ENCODE peak calls at places on chromosomes 7 and 10, in six cellular contexts. One of them, this sample, is unnamed.

GRCh38 chr10:11522821-11523245 is 88.6 kb downstream of the USP6NL start:
- DNase-seq in stomach: no peak
- DNase-seq in A549: no peak
- DNase-seq in esophagus muscularis mucosa: no peak
- DNase-seq in suprapubic skin: no peak
- DNase-seq in GM12878: no peak
- DNase-seq in this sample: no peak

GRCh38 chr7:79872171-79872570 is 262.5 kb upstream of the GNAI1 start:
- DNase-seq in A549: no peak
- DNase-seq in stomach: no peak
- DNase-seq in suprapubic skin: no peak
- DNase-seq in GM12878: no peak
- DNase-seq in esophagus muscularis mucosa: no peak
- DNase-seq in this sample: no peak

GRCh38 chr10:11411926-11412545 is 199.4 kb downstream of the USP6NL start:
- DNase-seq in GM12878: no peak
- DNase-seq in A549: no peak
- DNase-seq in suprapubic skin: no peak
- DNase-seq in esophagus muscularis mucosa: no peak
- DNase-seq in stomach: no peak
- DNase-seq in this sample: no peak

GRCh38 chr7:6482743-6483119 is 35.0 kb upstream of the DAGLB start:
- DNase-seq in A549: no peak
- DNase-seq in esophagus muscularis mucosa: no peak
- DNase-seq in suprapubic skin: no peak
- DNase-seq in stomach: no peak
- DNase-seq in GM12878: no peak
- DNase-seq in this sample: no peak

GRCh38 chr7:39733881-39734571 is 110.7 kb downstream of the RALA start:
- DNase-seq in A549: no peak
- DNase-seq in GM12878: no peak
- DNase-seq in esophagus muscularis mucosa: no peak
- DNase-seq in stomach: no peak
- DNase-seq in suprapubic skin: no peak
- DNase-seq in this sample: no peak

GRCh38 chr10:10160821-10161312 is 856.8 kb upstream of the CELF2 start:
- DNase-seq in stomach: no peak
- DNase-seq in A549: no peak
- DNase-seq in GM12878: no peak
- DNase-seq in esophagus muscularis mucosa: no peak
- DNase-seq in suprapubic skin: no peak
- DNase-seq in this sample: no peak

GRCh38 chr10:5812283-5813090 is 747 bp downstream of the GDI2 start:
- DNase-seq in esophagus muscularis mucosa: no peak
- DNase-seq in stomach: peak; percentile 58
- DNase-seq in GM12878: no peak
- DNase-seq in A549: peak; percentile 36
- DNase-seq in suprapubic skin: peak; percentile 77
- DNase-seq in this sample: peak; percentile 40

GRCh38 chr7:7272294-7272693 is 90.0 kb downstream of the C1GALT1 start:
- DNase-seq in suprapubic skin: no peak
- DNase-seq in esophagus muscularis mucosa: no peak
- DNase-seq in A549: no peak
- DNase-seq in stomach: no peak
- DNase-seq in GM12878: no peak
- DNase-seq in this sample: no peak

GRCh38 chr7:123709525-123709924 is 39.3 kb downstream of the WASL start:
- DNase-seq in suprapubic skin: no peak
- DNase-seq in A549: no peak
- DNase-seq in esophagus muscularis mucosa: no peak
- DNase-seq in stomach: no peak
- DNase-seq in GM12878: no peak
- DNase-seq in this sample: no peak

DNA sequence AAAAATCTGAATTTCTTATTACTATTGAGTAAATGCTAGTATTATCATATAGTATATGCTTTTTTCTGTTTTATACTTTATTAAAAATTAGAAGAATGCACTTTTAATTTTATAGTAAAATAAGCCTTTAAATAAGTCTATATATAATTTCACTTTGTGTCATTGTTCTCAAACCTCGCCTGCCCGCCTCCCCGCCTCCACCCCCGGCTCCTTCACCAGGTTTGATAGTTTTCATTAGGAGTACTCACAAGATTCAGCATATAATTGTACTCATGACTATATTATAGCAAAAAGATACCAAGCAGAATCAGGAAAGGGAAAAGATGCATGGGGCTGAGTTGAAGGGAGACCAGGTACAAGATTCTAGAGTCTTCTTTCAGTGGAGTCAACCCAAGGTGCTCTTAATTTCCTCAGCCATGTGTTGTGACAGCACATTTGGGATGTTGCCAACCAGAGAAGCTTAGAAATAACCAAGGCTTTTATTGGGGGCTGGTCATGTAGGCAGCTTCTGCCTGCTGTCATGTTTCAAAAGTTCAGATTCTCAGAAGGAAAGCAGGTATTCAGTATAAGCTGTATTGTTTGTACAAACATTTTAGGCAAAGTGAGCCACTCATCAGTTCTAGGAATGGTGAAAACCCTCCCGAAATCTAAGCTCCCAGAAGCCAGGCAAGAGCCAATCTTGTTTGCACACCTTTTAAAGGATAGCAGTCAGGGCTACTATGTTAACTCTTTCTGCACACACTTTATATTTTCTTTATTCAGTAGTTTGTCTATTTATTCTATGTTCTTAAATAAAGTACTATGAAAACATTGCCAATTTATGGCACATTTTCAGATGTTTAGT is 12.3 kb downstream of the NHLRC2 start:
- DNase-seq in esophagus muscularis mucosa: no peak
- DNase-seq in GM12878: no peak
- DNase-seq in suprapubic skin: no peak
- DNase-seq in stomach: no peak
- DNase-seq in A549: no peak
- DNase-seq in this sample: no peak
- TF ChIP-seq EP300 in esophagus muscularis mucosa: no peak
- TF ChIP-seq EP300 in GM12878: no peak
- TF ChIP-seq EP300 in suprapubic skin: no peak
- TF ChIP-seq EP300 in stomach: no peak
- TF ChIP-seq EP300 in A549: no peak
- TF ChIP-seq EP300 in this sample: no peak

GRCh38 chr10:36888925-36889573 is 236.3 kb upstream of the ANKRD30A start:
- DNase-seq in A549: peak; percentile 7
- DNase-seq in stomach: peak; percentile 42
- DNase-seq in suprapubic skin: no peak
- DNase-seq in esophagus muscularis mucosa: no peak
- DNase-seq in GM12878: no peak
- DNase-seq in this sample: no peak
- TF ChIP-seq EP300 in A549: no peak
- TF ChIP-seq EP300 in stomach: no peak
- TF ChIP-seq EP300 in suprapubic skin: no peak
- TF ChIP-seq EP300 in esophagus muscularis mucosa: no peak
- TF ChIP-seq EP300 in GM12878: no peak
- TF ChIP-seq EP300 in this sample: no peak

GRCh38 chr7:142568430-142569097 is 180.7 kb upstream of the PRSS1 start:
- DNase-seq in A549: peak; percentile 72
- DNase-seq in GM12878: no peak
- DNase-seq in suprapubic skin: no peak
- DNase-seq in esophagus muscularis mucosa: no peak
- DNase-seq in stomach: no peak
- DNase-seq in this sample: no peak
- TF ChIP-seq EP300 in A549: no peak
- TF ChIP-seq EP300 in GM12878: no peak
- TF ChIP-seq EP300 in suprapubic skin: no peak
- TF ChIP-seq EP300 in esophagus muscularis mucosa: no peak
- TF ChIP-seq EP300 in stomach: no peak
- TF ChIP-seq EP300 in this sample: no peak

GRCh38 chr10:3455385-3456334 is 283.1 kb upstream of the PITRM1 start:
- DNase-seq in GM12878: no peak
- DNase-seq in suprapubic skin: no peak
- DNase-seq in stomach: no peak
- DNase-seq in A549: no peak
- DNase-seq in esophagus muscularis mucosa: no peak
- DNase-seq in this sample: no peak

GRCh38 chr10:3451516-3452185 is 279.1 kb upstream of the PITRM1 start:
- DNase-seq in A549: no peak
- DNase-seq in stomach: no peak
- DNase-seq in suprapubic skin: no peak
- DNase-seq in GM12878: no peak
- DNase-seq in esophagus muscularis mucosa: no peak
- DNase-seq in this sample: no peak

GRCh38 chr10:3452234-3452633 is 279.7 kb upstream of the PITRM1 start:
- DNase-seq in stomach: no peak
- DNase-seq in suprapubic skin: no peak
- DNase-seq in GM12878: no peak
- DNase-seq in A549: no peak
- DNase-seq in esophagus muscularis mucosa: no peak
- DNase-seq in this sample: no peak

GRCh38 chr10:3452683-3453388 is 280.3 kb upstream of the PITRM1 start:
- DNase-seq in A549: no peak
- DNase-seq in esophagus muscularis mucosa: no peak
- DNase-seq in GM12878: no peak
- DNase-seq in stomach: no peak
- DNase-seq in suprapubic skin: no peak
- DNase-seq in this sample: no peak
- TF ChIP-seq EP300 in A549: no peak
- TF ChIP-seq EP300 in esophagus muscularis mucosa: peak; percentile 64
- TF ChIP-seq EP300 in GM12878: no peak
- TF ChIP-seq EP300 in stomach: no peak
- TF ChIP-seq EP300 in suprapubic skin: no peak
- TF ChIP-seq EP300 in this sample: no peak

DNA sequence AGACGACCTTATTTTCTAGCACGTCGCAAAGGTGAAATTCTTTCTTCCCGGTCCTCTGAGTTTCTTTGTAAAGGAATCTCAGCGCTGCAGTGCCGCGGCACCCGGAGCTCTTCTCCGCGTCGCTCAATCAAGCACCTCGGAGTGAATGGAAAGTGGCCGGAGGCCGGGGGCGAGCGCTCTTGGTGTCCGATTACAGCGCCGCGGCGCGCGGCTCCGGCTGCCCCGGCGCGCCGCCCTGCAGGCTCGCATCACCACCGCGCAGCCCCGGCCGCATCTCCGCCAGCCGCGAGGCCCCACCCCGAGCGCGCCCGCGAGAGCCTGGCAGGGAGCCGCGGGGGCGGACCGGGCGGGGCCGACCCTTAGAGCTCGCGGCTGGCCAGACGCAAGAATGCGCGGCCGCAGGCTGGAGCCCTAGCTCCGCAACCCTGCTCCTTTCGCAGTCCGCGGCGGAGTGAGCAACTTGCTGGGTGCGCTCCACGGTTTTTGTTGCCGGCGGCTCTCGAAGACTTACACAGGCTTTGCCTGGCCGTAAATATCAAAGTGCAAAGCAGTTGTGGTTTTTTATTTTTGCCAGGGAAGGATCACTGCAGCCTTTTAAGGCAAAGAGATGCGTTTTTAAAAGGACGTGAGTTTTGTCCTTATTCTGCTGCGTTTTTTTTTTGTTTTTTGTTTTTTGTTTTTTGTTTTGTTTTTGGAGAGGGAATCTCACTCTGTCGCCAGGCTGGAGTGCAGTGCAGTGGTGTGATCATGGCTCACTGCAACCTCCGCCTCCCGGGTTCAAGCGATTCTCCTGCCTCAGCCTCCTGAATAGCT is at the start of gene SEMA3C:
- DNase-seq in esophagus muscularis mucosa: peak; percentile 95
- DNase-seq in A549: peak; percentile 70
- DNase-seq in stomach: peak; percentile 94
- DNase-seq in suprapubic skin: peak; percentile 90
- DNase-seq in GM12878: no peak
- DNase-seq in this sample: peak; percentile 89
- TF ChIP-seq EP300 in esophagus muscularis mucosa: no peak
- TF ChIP-seq EP300 in A549: no peak
- TF ChIP-seq EP300 in stomach: no peak
- TF ChIP-seq EP300 in suprapubic skin: no peak
- TF ChIP-seq EP300 in GM12878: no peak
- TF ChIP-seq EP300 in this sample: no peak

DNA sequence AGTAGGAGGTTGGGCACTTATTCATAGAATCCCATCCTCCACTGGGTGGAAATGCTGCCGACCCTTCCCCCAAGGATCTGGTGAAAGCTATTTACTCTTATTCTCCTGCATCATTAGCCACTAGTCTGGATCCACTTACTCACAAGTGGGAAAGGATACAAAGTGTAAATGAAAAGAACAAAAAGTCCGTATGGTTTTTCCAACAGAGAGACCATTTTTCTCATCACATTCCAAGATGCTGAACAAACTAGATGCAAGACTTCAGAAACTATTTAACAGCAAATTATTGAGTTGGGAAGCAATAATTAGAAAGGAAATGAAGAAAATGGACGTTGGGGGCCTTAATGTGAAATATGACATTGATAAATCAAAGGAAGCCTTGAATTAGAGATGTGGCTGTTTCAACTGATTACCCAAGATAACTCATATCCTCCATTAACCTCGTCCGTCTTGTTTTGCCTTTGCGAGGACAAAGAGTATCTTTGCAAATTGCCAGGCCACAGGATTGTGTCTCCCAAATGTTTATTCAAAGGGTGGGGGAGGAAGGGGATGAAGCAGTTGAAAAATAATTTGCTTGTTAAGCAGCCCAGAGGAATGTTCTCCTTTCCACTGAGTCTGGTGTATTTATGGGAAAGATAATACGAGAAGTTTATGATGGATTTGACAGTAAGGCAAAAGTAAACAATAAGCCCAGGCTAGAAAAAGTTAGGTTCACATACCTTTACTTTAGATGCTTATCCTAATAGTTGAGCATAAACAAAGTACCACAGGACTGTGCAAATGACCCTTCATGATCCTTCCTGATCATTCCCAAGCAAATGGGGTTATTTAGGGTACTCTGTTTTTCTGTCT is 242.7 kb upstream of the GLI3 start:
- DNase-seq in stomach: no peak
- DNase-seq in suprapubic skin: no peak
- DNase-seq in esophagus muscularis mucosa: no peak
- DNase-seq in GM12878: no peak
- DNase-seq in A549: no peak
- DNase-seq in this sample: no peak
- TF ChIP-seq EP300 in stomach: no peak
- TF ChIP-seq EP300 in suprapubic skin: no peak
- TF ChIP-seq EP300 in esophagus muscularis mucosa: no peak
- TF ChIP-seq EP300 in GM12878: no peak
- TF ChIP-seq EP300 in A549: no peak
- TF ChIP-seq EP300 in this sample: no peak

This sample was measured in ovary.